ENCODE peak calls at places on chromosomes 3 and 15, in four cellular contexts. K, C, F and G are unnamed samples.

GRCh38 chr15:69607101-69607500 is 154.5 kb downstream of the RPLP1 start:
- DNase-seq in K (no peak), C (no peak), F (no peak), G (no peak)

GRCh38 chr15:73910904-73911303 is 15.4 kb upstream of the LOXL1 start:
- DNase-seq in K (no peak), C (no peak), F (no peak), G (no peak)

GRCh38 chr3:67689806-67690205 is 35.4 kb upstream of the SUCLG2 start:
- DNase-seq in K (no peak), C (no peak), F (no peak), G (no peak)

GRCh38 chr3:52223449-52224408 is 1.7 kb downstream of the TLR9 start:
- DNase-seq in K (no peak), C (no peak), F (no peak), G (no peak)

GRCh38 chr3:25009665-25010064 is 418.4 kb upstream of the RARB start:
- DNase-seq in K (no peak), C (no peak), F (no peak), G (no peak)

GRCh38 chr3:194879991-194880939 is 194.6 kb downstream of the FAM43A start:
- DNase-seq in K (no peak), C (no peak), F (no peak), G (no peak)

GRCh38 chr3:135138776-135139175 is 343.7 kb downstream of the EPHB1 start:
- DNase-seq in K (peak; percentile 49), C (no peak), F (no peak), G (no peak)

GRCh38 chr15:58038426-58039106 is 26.9 kb downstream of the ALDH1A2 start:
- DNase-seq in K (peak; percentile 15), C (peak; percentile 94), F (peak; percentile 77), G (peak; percentile 62)

GRCh38 chr15:75904241-75904631 is 558 bp downstream of the FBXO22 start:
- DNase-seq in K (peak; percentile 59), C (no peak), F (peak; percentile 3), G (peak; percentile 61)

GRCh38 chr15:42329161-42329560 is 30.1 kb upstream of the CAPN3 start:
- DNase-seq in K (no peak), C (no peak), F (no peak), G (no peak)

GRCh38 chr3:40841131-40841530 is 316.4 kb downstream of the ZNF621 start:
- DNase-seq in K (no peak), C (no peak), F (no peak), G (no peak)

GRCh38 chr15:51751687-51752683 is 588 bp downstream of the TMOD2 start:
- DNase-seq in K (peak; percentile 85), C (no peak), F (peak; percentile 43), G (peak; percentile 69)

GRCh38 chr3:17841190-17841828 is 98.9 kb upstream of the TBC1D5 start:
- DNase-seq in K (peak; percentile 20), C (peak; percentile 1), F (peak; percentile 54), G (peak; percentile 58)

GRCh38 chr3:79845546-79845945 is 77.7 kb upstream of the ROBO1 start:
- DNase-seq in K (no peak), C (no peak), F (no peak), G (no peak)

GRCh38 chr3:58032186-58032585 is 24.0 kb downstream of the FLNB start:
- DNase-seq in K (no peak), C (no peak), F (no peak), G (no peak)

GRCh38 chr15:101240364-101240763 is 11.5 kb downstream of the CHSY1 start:
- DNase-seq in K (peak; percentile 15), C (no peak), F (no peak), G (no peak)

GRCh38 chr3:126197854-126198584 is 17.6 kb upstream of the ALDH1L1 start:
- DNase-seq in K (peak; percentile 65), C (peak; percentile 73), F (peak; percentile 3), G (peak; percentile 85)

GRCh38 chr15:74251187-74251811 is 15.2 kb downstream of the CCDC33 start:
- DNase-seq in K (no peak), C (no peak), F (no peak), G (peak; percentile 22)